ENCODE peak calls at places on chromosomes 7 and 10, in seven cellular contexts. B is sigmoid colon, C is transverse colon, O is ovary, V is A549, E is K562, X is tibial nerve. L is an unnamed sample.

GRCh38 chr7:140440593-140440992 is 36.7 kb downstream of the RAB19 start:
- DNase-seq in B (no peak), C (no peak), O (no peak), V (no peak), E (no peak), X (no peak), L (no peak)

GRCh38 chr10:86262671-86263165 is 103.9 kb downstream of the GRID1 start:
- DNase-seq in B (peak), C (no peak), O (no peak), V (no peak), E (peak), X (no peak), L (peak)

GRCh38 chr10:79316671-79317431 is 30.4 kb upstream of the PPIF start:
- DNase-seq in B (no peak), C (no peak), O (no peak), V (peak), E (no peak), X (no peak), L (no peak)

GRCh38 chr7:86445285-86445684 is 198.4 kb upstream of the GRM3 start:
- DNase-seq in B (no peak), C (no peak), O (no peak), V (no peak), E (no peak), X (no peak), L (no peak)

GRCh38 chr10:82813856-82814255 is 938.9 kb downstream of the NRG3 start:
- DNase-seq in B (no peak), C (no peak), O (no peak), V (no peak), E (no peak), X (no peak), L (peak)

GRCh38 chr7:155618708-155619633 is 25.5 kb upstream of the RBM33 start:
- DNase-seq in B (no peak), C (peak), O (no peak), V (peak), E (no peak), X (no peak), L (peak)

GRCh38 chr10:92420554-92421275 is 129.7 kb downstream of the MARCHF5 start:
- DNase-seq in B (no peak), C (no peak), O (no peak), V (no peak), E (no peak), X (no peak), L (no peak)

GRCh38 chr7:108442039-108442568 is 14.1 kb downstream of the NRCAM start:
- DNase-seq in B (no peak), C (no peak), O (no peak), V (peak), E (no peak), X (no peak), L (no peak)

GRCh38 chr10:122525788-122526187 is 34.8 kb upstream of the DMBT1 start:
- DNase-seq in B (no peak), C (peak), O (no peak), V (peak), E (no peak), X (no peak), L (no peak)

DNA sequence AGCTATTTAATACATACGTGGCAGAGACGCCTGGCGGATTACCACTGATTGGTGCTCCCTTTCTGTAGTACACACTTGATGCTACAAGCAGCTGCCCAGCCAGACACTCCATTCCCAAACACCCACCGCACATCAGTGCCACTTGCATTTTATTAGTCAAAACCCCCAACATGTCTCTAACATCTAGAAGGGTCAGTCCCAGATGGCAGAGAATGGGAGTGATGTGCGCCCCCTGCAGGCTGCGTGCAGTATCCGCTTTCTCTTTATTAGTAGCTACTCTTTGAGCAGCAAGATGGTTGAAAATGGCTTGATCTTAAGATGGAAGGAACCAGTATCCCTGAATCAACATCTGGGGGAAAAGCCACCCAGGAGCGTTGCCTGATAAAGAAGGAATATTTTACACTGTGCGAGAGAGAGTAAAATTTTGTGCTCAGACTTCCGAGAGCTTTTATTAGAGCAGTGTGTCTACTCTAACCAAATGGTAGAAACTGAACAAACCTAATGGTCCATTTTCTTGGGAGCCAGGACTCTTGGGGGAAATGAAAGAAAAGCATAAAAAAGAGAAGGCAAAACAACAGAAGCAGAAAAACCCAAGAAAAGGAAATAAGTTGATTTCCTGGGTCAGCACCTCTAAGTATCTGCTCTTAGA is 78.3 kb downstream of the ST8SIA6 start:
- DNase-seq in B (no peak), C (no peak), O (no peak), V (peak), E (peak), X (no peak), L (no peak)
- TF ChIP-seq EP300 in B (no peak), C (no peak), O (no peak), V (no peak), E (no peak), X (no peak), L (no peak)

DNA sequence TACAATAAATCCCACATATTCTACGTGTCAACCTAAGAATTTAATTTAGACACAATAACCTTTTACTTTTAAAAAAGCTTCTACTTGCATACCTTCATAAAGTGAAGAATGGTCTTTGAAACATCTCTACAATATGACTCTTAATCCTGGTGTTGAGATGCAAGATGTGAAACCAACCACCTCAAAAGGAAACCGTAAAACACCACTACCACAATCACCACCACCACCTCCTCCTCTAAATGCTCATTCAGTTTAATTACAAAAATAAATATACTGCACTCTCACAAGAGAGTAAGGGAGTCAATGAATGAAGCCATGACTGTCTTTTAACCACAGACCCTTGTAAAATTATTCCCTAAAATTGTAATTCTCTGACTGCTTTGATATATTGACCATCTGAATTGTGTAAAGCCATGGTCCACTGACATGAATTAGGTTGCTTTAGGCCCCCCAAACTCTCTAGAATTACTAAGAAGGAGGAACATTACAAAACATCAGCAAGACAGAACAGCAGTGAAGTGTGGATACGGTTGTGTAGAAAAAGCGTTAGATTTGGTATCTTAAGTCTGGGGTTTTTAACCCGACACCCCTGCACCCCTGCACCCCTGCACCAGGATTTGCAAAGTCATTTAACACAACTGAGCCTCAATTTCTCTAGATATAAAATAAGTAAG is 171.4 kb downstream of the SFMBT2 start:
- DNase-seq in B (no peak), C (no peak), O (no peak), V (no peak), E (no peak), X (no peak), L (no peak)
- H3K4me3 ChIP-seq in B (no peak), C (no peak), O (no peak), V (no peak), E (no peak), X (no peak), L (no peak)

GRCh38 chr10:119313645-119314044 is 106.3 kb downstream of the GRK5 start:
- DNase-seq in B (no peak), C (peak), O (no peak), V (no peak), E (no peak), X (no peak), L (no peak)
- TF ChIP-seq EP300 in B (no peak), C (no peak), O (no peak), V (no peak), E (no peak), X (no peak), L (no peak)

GRCh38 chr10:48601789-48602188 is 3.1 kb downstream of the ARHGAP22 start:
- DNase-seq in B (no peak), C (no peak), O (no peak), V (no peak), E (no peak), X (no peak), L (no peak)
- H3K4me3 ChIP-seq in B (no peak), C (no peak), O (no peak), V (no peak), E (no peak), X (no peak), L (no peak)

GRCh38 chr7:137754076-137754851 is 92.5 kb downstream of the DGKI start:
- DNase-seq in B (no peak), C (no peak), O (no peak), V (no peak), E (no peak), X (no peak), L (no peak)
- TF ChIP-seq EP300 in B (no peak), C (no peak), O (no peak), V (no peak), E (no peak), X (no peak), L (no peak)

GRCh38 chr7:159146084-159146858 is 1.6 kb upstream of the VIPR2 start:
- DNase-seq in B (no peak), C (no peak), O (no peak), V (no peak), E (no peak), X (no peak), L (no peak)

GRCh38 chr7:159143780-159144755 is 599 bp downstream of the VIPR2 start:
- DNase-seq in B (no peak), C (no peak), O (peak), V (no peak), E (no peak), X (peak), L (no peak)

GRCh38 chr7:159145544-159145891 is 851 bp upstream of the VIPR2 start:
- DNase-seq in B (no peak), C (no peak), O (peak), V (no peak), E (no peak), X (no peak), L (no peak)

GRCh38 chr7:159142730-159143129 is 1.9 kb downstream of the VIPR2 start:
- DNase-seq in B (no peak), C (no peak), O (no peak), V (no peak), E (no peak), X (no peak), L (no peak)

GRCh38 chr7:159144756-159145543 is at the start of gene VIPR2:
- DNase-seq in B (peak), C (peak), O (peak), V (no peak), E (no peak), X (no peak), L (no peak)
- H3K4me3 ChIP-seq in B (peak), C (peak), O (peak), V (peak), E (no peak), X (peak), L (peak)

GRCh38 chr10:130189466-130190064 is 53.4 kb downstream of the GLRX3 start:
- DNase-seq in B (no peak), C (no peak), O (peak), V (no peak), E (no peak), X (no peak), L (no peak)

GRCh38 chr10:130191380-130191779 is 55.2 kb downstream of the GLRX3 start:
- DNase-seq in B (no peak), C (no peak), O (no peak), V (no peak), E (no peak), X (no peak), L (no peak)

GRCh38 chr10:130190737-130191115 is 54.5 kb downstream of the GLRX3 start:
- DNase-seq in B (no peak), C (peak), O (no peak), V (no peak), E (no peak), X (no peak), L (no peak)

GRCh38 chr10:130188195-130189175 is 52.3 kb downstream of the GLRX3 start:
- DNase-seq in B (no peak), C (no peak), O (no peak), V (no peak), E (no peak), X (no peak), L (peak)

DNA sequence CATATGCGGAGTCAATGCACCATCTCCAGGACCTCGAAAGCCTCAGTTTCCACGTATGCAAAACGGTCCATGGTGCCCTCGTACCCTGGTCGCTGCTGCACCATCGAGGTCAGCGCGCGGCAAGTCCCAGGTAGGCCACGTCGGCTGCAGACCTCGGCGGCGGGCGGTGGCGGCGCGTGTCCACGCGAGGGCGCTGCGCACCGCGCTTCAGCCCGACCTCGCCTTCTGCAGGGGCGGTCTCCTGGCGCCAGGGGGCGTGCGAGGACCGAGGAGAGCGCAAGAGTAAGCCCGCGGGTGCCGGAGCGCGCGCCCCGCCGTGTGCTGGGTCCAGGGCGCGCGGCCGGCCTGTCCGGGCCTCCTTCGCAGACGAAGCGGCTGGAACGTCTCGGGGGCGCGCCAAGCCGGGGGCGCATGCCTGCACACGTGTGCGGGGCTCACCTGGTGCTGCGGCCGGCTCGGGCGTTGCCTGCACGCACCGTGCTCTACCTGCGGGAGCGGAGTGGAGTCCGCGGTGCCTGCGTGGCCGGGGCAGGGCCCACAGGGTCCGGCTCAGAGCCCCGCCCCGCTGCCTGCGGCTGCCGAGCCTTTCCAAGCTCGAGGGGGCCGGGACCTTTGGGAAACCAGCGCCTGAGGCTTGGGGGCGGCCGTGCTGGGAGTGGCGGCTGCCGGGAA is 54.0 kb downstream of the GLRX3 start:
- DNase-seq in B (peak), C (peak), O (peak), V (peak), E (no peak), X (peak), L (peak)
- TF ChIP-seq EP300 in B (no peak), C (no peak), O (no peak), V (no peak), E (no peak), X (no peak), L (no peak)

GRCh38 chr10:118953999-118954398 is 75.5 kb upstream of the NANOS1 start:
- DNase-seq in B (no peak), C (no peak), O (no peak), V (no peak), E (no peak), X (peak), L (peak)
- H3K4me3 ChIP-seq in B (no peak), C (no peak), O (no peak), V (no peak), E (no peak), X (no peak), L (no peak)